ENCODE peak calls at places on chromosomes 3 and 15, in four cellular contexts. One of them, this sample, is unnamed.

GRCh38 chr3:127172670-127173515 is 20.0 kb upstream of the PRR23E start:
- DNase-seq in WTC11: no peak
- DNase-seq in K562: no peak
- DNase-seq in HepG2: no peak
- DNase-seq in this sample: no peak

GRCh38 chr3:58217209-58217811 is 6.5 kb upstream of the DNASE1L3 start:
- DNase-seq in WTC11: peak
- DNase-seq in K562: peak
- DNase-seq in HepG2: peak
- DNase-seq in this sample: peak

GRCh38 chr3:158659454-158660237 is 12.8 kb downstream of the LXN start:
- DNase-seq in WTC11: peak
- DNase-seq in K562: peak
- DNase-seq in HepG2: peak
- DNase-seq in this sample: peak

GRCh38 chr3:46407976-46408375 is 917 bp downstream of the CCRL2 start:
- DNase-seq in WTC11: no peak
- DNase-seq in K562: no peak
- DNase-seq in HepG2: no peak
- DNase-seq in this sample: no peak

GRCh38 chr15:41597787-41598186 is 38.8 kb downstream of the TYRO3 start:
- DNase-seq in WTC11: no peak
- DNase-seq in K562: no peak
- DNase-seq in HepG2: no peak
- DNase-seq in this sample: no peak

GRCh38 chr3:99923873-99924272 is 106.2 kb downstream of the CMSS1 start:
- DNase-seq in WTC11: no peak
- DNase-seq in K562: no peak
- DNase-seq in HepG2: peak
- DNase-seq in this sample: no peak

GRCh38 chr15:50828610-50829206 is 63.2 kb upstream of the SPPL2A start:
- DNase-seq in WTC11: no peak
- DNase-seq in K562: peak
- DNase-seq in HepG2: peak
- DNase-seq in this sample: peak

GRCh38 chr3:196537319-196537984 is 22.3 kb upstream of the SMCO1 start:
- DNase-seq in WTC11: peak
- DNase-seq in K562: peak
- DNase-seq in HepG2: no peak
- DNase-seq in this sample: no peak

GRCh38 chr3:114408763-114409162 is 114.9 kb downstream of the TIGIT start:
- DNase-seq in WTC11: peak
- DNase-seq in K562: no peak
- DNase-seq in HepG2: no peak
- DNase-seq in this sample: no peak

GRCh38 chr15:77482570-77482969 is 61.9 kb downstream of the HMG20A start:
- DNase-seq in WTC11: no peak
- DNase-seq in K562: no peak
- DNase-seq in HepG2: no peak
- DNase-seq in this sample: no peak

GRCh38 chr3:120816728-120817127 is 74.2 kb downstream of the GTF2E1 start:
- DNase-seq in WTC11: no peak
- DNase-seq in K562: no peak
- DNase-seq in HepG2: no peak
- DNase-seq in this sample: no peak

GRCh38 chr15:77642793-77643430 is 10.2 kb upstream of the LINGO1 start:
- DNase-seq in WTC11: no peak
- DNase-seq in K562: peak
- DNase-seq in HepG2: peak
- DNase-seq in this sample: no peak

GRCh38 chr3:30073622-30074021 is 532.8 kb upstream of the TGFBR2 start:
- DNase-seq in WTC11: no peak
- DNase-seq in K562: no peak
- DNase-seq in HepG2: no peak
- DNase-seq in this sample: peak

GRCh38 chr15:93072011-93072410 is 17.0 kb downstream of the RGMA start:
- DNase-seq in WTC11: no peak
- DNase-seq in K562: no peak
- DNase-seq in HepG2: no peak
- DNase-seq in this sample: no peak

GRCh38 chr3:3634326-3634725 is 164.9 kb upstream of the LRRN1 start:
- DNase-seq in WTC11: no peak
- DNase-seq in K562: no peak
- DNase-seq in HepG2: no peak
- DNase-seq in this sample: no peak

GRCh38 chr15:63318344-63318743 is 40.9 kb downstream of the APH1B start:
- DNase-seq in WTC11: no peak
- DNase-seq in K562: no peak
- DNase-seq in HepG2: no peak
- DNase-seq in this sample: no peak

GRCh38 chr3:129934234-129935123 is 40.0 kb upstream of the TRH start:
- DNase-seq in WTC11: peak
- DNase-seq in K562: peak
- DNase-seq in HepG2: peak
- DNase-seq in this sample: peak

GRCh38 chr3:188339410-188340295 is 185.7 kb downstream of the LPP start:
- DNase-seq in WTC11: no peak
- DNase-seq in K562: no peak
- DNase-seq in HepG2: no peak
- DNase-seq in this sample: no peak

GRCh38 chr3:125591116-125591755 is 4.1 kb downstream of the OSBPL11 start:
- DNase-seq in WTC11: no peak
- DNase-seq in K562: no peak
- DNase-seq in HepG2: no peak
- DNase-seq in this sample: no peak

GRCh38 chr3:143118630-143119008 is 952 bp upstream of the CHST2 start:
- DNase-seq in WTC11: no peak
- DNase-seq in K562: peak
- DNase-seq in HepG2: no peak
- DNase-seq in this sample: no peak

GRCh38 chr15:89649716-89650115 is 5.6 kb downstream of the KIF7 start:
- DNase-seq in WTC11: no peak
- DNase-seq in K562: no peak
- DNase-seq in HepG2: no peak
- DNase-seq in this sample: no peak

GRCh38 chr15:33430564-33430963 is 119.8 kb downstream of the RYR3 start:
- DNase-seq in WTC11: no peak
- DNase-seq in K562: no peak
- DNase-seq in HepG2: no peak
- DNase-seq in this sample: no peak

GRCh38 chr3:128033102-128033501 is 19.1 kb upstream of the SEC61A1 start:
- DNase-seq in WTC11: no peak
- DNase-seq in K562: no peak
- DNase-seq in HepG2: no peak
- DNase-seq in this sample: no peak

GRCh38 chr15:23854535-23855252 is 167.6 kb upstream of the NDN start:
- DNase-seq in WTC11: no peak
- DNase-seq in K562: no peak
- DNase-seq in HepG2: no peak
- DNase-seq in this sample: no peak

GRCh38 chr15:38631126-38632075 is 66.8 kb upstream of the RASGRP1 start:
- DNase-seq in WTC11: no peak
- DNase-seq in K562: no peak
- DNase-seq in HepG2: no peak
- DNase-seq in this sample: no peak

GRCh38 chr3:136512391-136512790 is 239.8 kb downstream of the STAG1 start:
- DNase-seq in WTC11: no peak
- DNase-seq in K562: no peak
- DNase-seq in HepG2: no peak
- DNase-seq in this sample: no peak

GRCh38 chr15:25735550-25736384 is 127.4 kb downstream of the ATP10A start:
- DNase-seq in WTC11: no peak
- DNase-seq in K562: no peak
- DNase-seq in HepG2: no peak
- DNase-seq in this sample: no peak

GRCh38 chr3:105429034-105429762 is 62.5 kb downstream of the ALCAM start:
- DNase-seq in WTC11: no peak
- DNase-seq in K562: no peak
- DNase-seq in HepG2: peak
- DNase-seq in this sample: no peak

GRCh38 chr3:69998759-69999158 is 774 bp upstream of the SAMMSON start:
- DNase-seq in WTC11: no peak
- DNase-seq in K562: no peak
- DNase-seq in HepG2: no peak
- DNase-seq in this sample: no peak

GRCh38 chr3:69994934-69995333 is 4.6 kb upstream of the SAMMSON start:
- DNase-seq in WTC11: no peak
- DNase-seq in K562: no peak
- DNase-seq in HepG2: no peak
- DNase-seq in this sample: no peak

GRCh38 chr3:70000028-70000410 is 486 bp downstream of the SAMMSON start:
- DNase-seq in WTC11: no peak
- DNase-seq in K562: peak
- DNase-seq in HepG2: no peak
- DNase-seq in this sample: no peak

GRCh38 chr3:69999191-70000027 is at the start of gene SAMMSON:
- DNase-seq in WTC11: peak
- DNase-seq in K562: peak
- DNase-seq in HepG2: no peak
- DNase-seq in this sample: no peak

GRCh38 chr3:69997486-69998307 is 1.8 kb upstream of the SAMMSON start:
- DNase-seq in WTC11: no peak
- DNase-seq in K562: no peak
- DNase-seq in HepG2: no peak
- DNase-seq in this sample: no peak
- TF ChIP-seq HMGXB4 in WTC11: no peak
- TF ChIP-seq HMGXB4 in K562: no peak
- TF ChIP-seq HMGXB4 in HepG2: no peak
- TF ChIP-seq HMGXB4 in this sample: no peak

GRCh38 chr15:75836953-75837321 is 6.3 kb upstream of the UBE2Q2 start:
- DNase-seq in WTC11: no peak
- DNase-seq in K562: no peak
- DNase-seq in HepG2: no peak
- DNase-seq in this sample: peak
- TF ChIP-seq HMGXB4 in WTC11: no peak
- TF ChIP-seq HMGXB4 in K562: no peak
- TF ChIP-seq HMGXB4 in HepG2: no peak
- TF ChIP-seq HMGXB4 in this sample: no peak

DNA sequence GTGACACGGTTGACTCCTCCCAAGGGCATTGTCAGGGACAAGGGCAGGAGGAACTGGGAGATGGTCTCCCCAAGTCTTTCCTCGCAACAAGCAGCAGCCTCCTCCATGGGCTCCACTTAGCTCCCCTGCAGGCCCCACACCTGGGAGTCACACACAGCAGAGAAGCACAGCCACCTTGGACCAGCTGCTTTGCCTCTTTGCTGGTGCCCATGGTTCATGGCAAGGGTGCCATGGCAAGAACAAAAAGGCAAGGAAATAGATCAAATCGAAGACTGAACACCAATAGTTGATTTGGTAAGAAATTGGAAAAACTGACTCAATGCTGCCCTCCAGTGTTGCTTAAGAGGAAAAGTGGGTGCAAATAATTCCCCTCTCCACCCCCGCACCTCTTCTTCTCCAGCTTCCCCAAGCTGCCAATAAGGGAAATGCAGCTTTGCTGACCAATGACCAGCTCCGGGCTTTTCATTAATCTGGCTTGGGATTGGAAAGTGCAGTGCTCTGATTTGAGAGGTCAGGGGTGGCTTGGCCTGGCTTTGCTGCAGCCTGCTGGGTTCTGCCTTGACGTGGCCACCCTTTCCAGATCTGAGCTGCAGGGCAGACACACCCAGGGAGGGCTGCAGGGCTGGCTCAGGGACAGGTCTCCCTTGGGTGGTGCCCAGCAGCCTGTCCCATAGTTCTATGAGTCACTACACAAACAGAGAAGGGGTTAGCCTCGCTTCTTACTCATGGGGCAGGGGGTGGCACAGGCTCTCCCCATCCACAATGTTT is 162.0 kb downstream of the KLF13 start:
- DNase-seq in WTC11: peak
- DNase-seq in K562: peak
- DNase-seq in HepG2: peak
- DNase-seq in this sample: peak
- TF ChIP-seq HMGXB4 in WTC11: no peak
- TF ChIP-seq HMGXB4 in K562: no peak
- TF ChIP-seq HMGXB4 in HepG2: no peak
- TF ChIP-seq HMGXB4 in this sample: no peak

GRCh38 chr3:185067173-185067572 is 85.7 kb downstream of the C3orf70 start:
- DNase-seq in WTC11: no peak
- DNase-seq in K562: no peak
- DNase-seq in HepG2: no peak
- DNase-seq in this sample: no peak
- TF ChIP-seq HMGXB4 in WTC11: no peak
- TF ChIP-seq HMGXB4 in K562: no peak
- TF ChIP-seq HMGXB4 in HepG2: no peak
- TF ChIP-seq HMGXB4 in this sample: no peak

GRCh38 chr3:82999777-83000176 is 1238.3 kb upstream of the GBE1 start:
- DNase-seq in WTC11: no peak
- DNase-seq in K562: no peak
- DNase-seq in HepG2: no peak
- DNase-seq in this sample: no peak
- TF ChIP-seq HMGXB4 in WTC11: no peak
- TF ChIP-seq HMGXB4 in K562: no peak
- TF ChIP-seq HMGXB4 in HepG2: no peak
- TF ChIP-seq HMGXB4 in this sample: no peak

DNA sequence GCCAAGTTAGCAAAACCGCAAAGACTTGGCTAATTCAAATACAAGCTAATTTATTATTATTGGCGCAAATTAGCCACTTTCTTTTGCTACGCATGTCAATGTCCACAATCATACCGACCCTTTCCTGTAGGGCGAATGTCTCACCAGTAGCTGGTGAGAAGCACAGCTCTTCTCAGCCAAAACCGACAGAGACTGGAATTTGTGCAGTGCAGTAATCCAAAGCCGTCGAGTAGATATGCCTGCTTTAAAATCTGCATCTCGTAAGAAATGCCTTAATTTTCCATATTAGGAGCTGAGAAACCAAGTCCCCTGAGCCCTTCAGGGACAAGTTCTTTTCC is 614 bp upstream of the MINDY2 start:
- DNase-seq in WTC11: no peak
- DNase-seq in K562: no peak
- DNase-seq in HepG2: no peak
- DNase-seq in this sample: no peak
- TF ChIP-seq HMGXB4 in WTC11: no peak
- TF ChIP-seq HMGXB4 in K562: no peak
- TF ChIP-seq HMGXB4 in HepG2: no peak
- TF ChIP-seq HMGXB4 in this sample: no peak

GRCh38 chr15:27059610-27060202 is 88.7 kb downstream of the GABRG3 start:
- DNase-seq in WTC11: peak
- DNase-seq in K562: peak
- DNase-seq in HepG2: peak
- DNase-seq in this sample: peak
- TF ChIP-seq HMGXB4 in WTC11: no peak
- TF ChIP-seq HMGXB4 in K562: no peak
- TF ChIP-seq HMGXB4 in HepG2: no peak
- TF ChIP-seq HMGXB4 in this sample: no peak

DNA sequence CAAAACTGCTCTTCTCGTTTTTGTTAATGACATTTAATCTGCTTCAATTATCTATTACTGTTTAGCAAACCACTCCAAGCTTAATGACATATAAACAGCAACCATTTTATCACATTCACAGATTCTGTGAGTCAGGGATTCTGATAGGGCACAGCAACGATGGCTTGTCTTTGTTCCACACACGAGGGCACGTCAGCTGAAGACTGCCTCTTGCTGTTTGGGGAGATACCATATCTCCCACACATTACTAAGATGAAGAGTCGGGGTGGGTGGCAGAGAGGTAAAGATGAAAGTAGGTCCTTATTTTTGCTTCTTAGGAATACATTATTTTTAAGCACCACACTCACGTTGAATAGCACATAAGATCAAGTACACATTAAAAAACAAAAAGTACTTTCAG is 19.3 kb downstream of the CPOX start:
- DNase-seq in WTC11: no peak
- DNase-seq in K562: no peak
- DNase-seq in HepG2: no peak
- DNase-seq in this sample: no peak
- TF ChIP-seq HMGXB4 in WTC11: no peak
- TF ChIP-seq HMGXB4 in K562: no peak
- TF ChIP-seq HMGXB4 in HepG2: no peak
- TF ChIP-seq HMGXB4 in this sample: no peak

This sample was measured in A549.